ENCODE peak calls at places on chromosomes 3 and 15, in eight cellular contexts. One of them, this sample, is unnamed. For H3K9me3, the result is how much of the 10 kb centered on the place peaks cover.

GRCh38 chr3:126555795-126556636 is 2.7 kb downstream of the C3orf22 start:
- DNase-seq in aorta: peak
- DNase-seq in tibial artery: peak
- DNase-seq in effector memory CD4-positive, alpha-beta T cell: no peak
- DNase-seq in thyroid gland: no peak
- DNase-seq in endodermal cell: peak
- DNase-seq in SK-N-SH: no peak
- DNase-seq in OCI-LY7: no peak
- DNase-seq in this sample: peak

GRCh38 chr3:185330238-185330637 is 32.7 kb upstream of the MAP3K13 start:
- DNase-seq in SK-N-SH: no peak
- DNase-seq in endodermal cell: no peak
- DNase-seq in thyroid gland: peak
- DNase-seq in OCI-LY7: no peak
- DNase-seq in effector memory CD4-positive, alpha-beta T cell: no peak
- DNase-seq in aorta: no peak
- DNase-seq in tibial artery: no peak
- DNase-seq in this sample: no peak

GRCh38 chr15:51155016-51155580 is 60.4 kb upstream of the TNFAIP8L3 start:
- DNase-seq in aorta: no peak
- DNase-seq in endodermal cell: no peak
- DNase-seq in thyroid gland: no peak
- DNase-seq in SK-N-SH: no peak
- DNase-seq in effector memory CD4-positive, alpha-beta T cell: no peak
- DNase-seq in OCI-LY7: no peak
- DNase-seq in tibial artery: no peak
- DNase-seq in this sample: no peak

GRCh38 chr3:47605646-47606045 is 27.0 kb upstream of the CSPG5 start:
- DNase-seq in tibial artery: no peak
- DNase-seq in effector memory CD4-positive, alpha-beta T cell: no peak
- DNase-seq in OCI-LY7: no peak
- DNase-seq in aorta: no peak
- DNase-seq in thyroid gland: no peak
- DNase-seq in SK-N-SH: no peak
- DNase-seq in endodermal cell: no peak
- DNase-seq in this sample: no peak

GRCh38 chr3:179227349-179227748 is 23.6 kb downstream of the KCNMB3 start:
- DNase-seq in OCI-LY7: no peak
- DNase-seq in tibial artery: no peak
- DNase-seq in aorta: no peak
- DNase-seq in endodermal cell: no peak
- DNase-seq in effector memory CD4-positive, alpha-beta T cell: no peak
- DNase-seq in SK-N-SH: no peak
- DNase-seq in thyroid gland: no peak
- DNase-seq in this sample: no peak

GRCh38 chr15:48803877-48804276 is 7.0 kb downstream of the CEP152 start:
- DNase-seq in SK-N-SH: no peak
- DNase-seq in endodermal cell: no peak
- DNase-seq in aorta: no peak
- DNase-seq in thyroid gland: peak
- DNase-seq in tibial artery: no peak
- DNase-seq in effector memory CD4-positive, alpha-beta T cell: no peak
- DNase-seq in OCI-LY7: no peak
- DNase-seq in this sample: no peak

GRCh38 chr3:142817356-142817755 is 71.5 kb downstream of the PCOLCE2 start:
- DNase-seq in thyroid gland: no peak
- DNase-seq in SK-N-SH: no peak
- DNase-seq in effector memory CD4-positive, alpha-beta T cell: no peak
- DNase-seq in tibial artery: no peak
- DNase-seq in endodermal cell: no peak
- DNase-seq in aorta: no peak
- DNase-seq in OCI-LY7: no peak
- DNase-seq in this sample: no peak

GRCh38 chr3:123414958-123415792 is 33.7 kb downstream of the ADCY5 start:
- DNase-seq in aorta: peak
- DNase-seq in tibial artery: no peak
- DNase-seq in SK-N-SH: no peak
- DNase-seq in effector memory CD4-positive, alpha-beta T cell: no peak
- DNase-seq in endodermal cell: no peak
- DNase-seq in thyroid gland: no peak
- DNase-seq in OCI-LY7: no peak
- DNase-seq in this sample: no peak

GRCh38 chr3:137809523-137809922 is 45.4 kb downstream of the SOX14 start:
- DNase-seq in tibial artery: no peak
- DNase-seq in endodermal cell: no peak
- DNase-seq in aorta: no peak
- DNase-seq in SK-N-SH: no peak
- DNase-seq in OCI-LY7: no peak
- DNase-seq in thyroid gland: no peak
- DNase-seq in effector memory CD4-positive, alpha-beta T cell: no peak
- DNase-seq in this sample: no peak

GRCh38 chr15:67109141-67110034 is 44.0 kb downstream of the SMAD3 start:
- DNase-seq in thyroid gland: peak
- DNase-seq in tibial artery: peak
- DNase-seq in endodermal cell: no peak
- DNase-seq in aorta: peak
- DNase-seq in OCI-LY7: peak
- DNase-seq in SK-N-SH: no peak
- DNase-seq in effector memory CD4-positive, alpha-beta T cell: no peak
- DNase-seq in this sample: peak

GRCh38 chr15:63135804-63136203 is 14.1 kb downstream of the LACTB start:
- DNase-seq in tibial artery: no peak
- DNase-seq in endodermal cell: no peak
- DNase-seq in OCI-LY7: no peak
- DNase-seq in thyroid gland: no peak
- DNase-seq in effector memory CD4-positive, alpha-beta T cell: no peak
- DNase-seq in aorta: no peak
- DNase-seq in SK-N-SH: no peak
- DNase-seq in this sample: no peak

GRCh38 chr3:26921054-26921453 is 298.5 kb downstream of the LRRC3B start:
- DNase-seq in OCI-LY7: no peak
- DNase-seq in effector memory CD4-positive, alpha-beta T cell: no peak
- DNase-seq in tibial artery: no peak
- DNase-seq in thyroid gland: no peak
- DNase-seq in aorta: no peak
- DNase-seq in SK-N-SH: no peak
- DNase-seq in endodermal cell: no peak
- DNase-seq in this sample: no peak

GRCh38 chr3:27565201-27565827 is 81.1 kb upstream of the SLC4A7 start:
- DNase-seq in OCI-LY7: no peak
- DNase-seq in thyroid gland: no peak
- DNase-seq in aorta: no peak
- DNase-seq in endodermal cell: no peak
- DNase-seq in SK-N-SH: no peak
- DNase-seq in tibial artery: no peak
- DNase-seq in effector memory CD4-positive, alpha-beta T cell: no peak
- DNase-seq in this sample: no peak

GRCh38 chr15:25176991-25177954 is 222.5 kb downstream of the SNRPN start:
- DNase-seq in thyroid gland: no peak
- DNase-seq in endodermal cell: peak
- DNase-seq in SK-N-SH: peak
- DNase-seq in tibial artery: no peak
- DNase-seq in aorta: peak
- DNase-seq in OCI-LY7: no peak
- DNase-seq in effector memory CD4-positive, alpha-beta T cell: no peak
- DNase-seq in this sample: peak

GRCh38 chr15:25175789-25176615 is 221.2 kb downstream of the SNRPN start:
- DNase-seq in endodermal cell: peak
- DNase-seq in aorta: peak
- DNase-seq in OCI-LY7: no peak
- DNase-seq in tibial artery: no peak
- DNase-seq in SK-N-SH: peak
- DNase-seq in thyroid gland: no peak
- DNase-seq in effector memory CD4-positive, alpha-beta T cell: no peak
- DNase-seq in this sample: peak

GRCh38 chr15:25177955-25178801 is 223.4 kb downstream of the SNRPN start:
- DNase-seq in SK-N-SH: no peak
- DNase-seq in effector memory CD4-positive, alpha-beta T cell: no peak
- DNase-seq in thyroid gland: no peak
- DNase-seq in OCI-LY7: no peak
- DNase-seq in tibial artery: no peak
- DNase-seq in endodermal cell: peak
- DNase-seq in aorta: peak
- DNase-seq in this sample: peak

GRCh38 chr15:25175033-25175788 is 220.4 kb downstream of the SNRPN start:
- DNase-seq in tibial artery: no peak
- DNase-seq in OCI-LY7: no peak
- DNase-seq in SK-N-SH: peak
- DNase-seq in thyroid gland: no peak
- DNase-seq in endodermal cell: peak
- DNase-seq in effector memory CD4-positive, alpha-beta T cell: no peak
- DNase-seq in aorta: peak
- DNase-seq in this sample: peak

DNA sequence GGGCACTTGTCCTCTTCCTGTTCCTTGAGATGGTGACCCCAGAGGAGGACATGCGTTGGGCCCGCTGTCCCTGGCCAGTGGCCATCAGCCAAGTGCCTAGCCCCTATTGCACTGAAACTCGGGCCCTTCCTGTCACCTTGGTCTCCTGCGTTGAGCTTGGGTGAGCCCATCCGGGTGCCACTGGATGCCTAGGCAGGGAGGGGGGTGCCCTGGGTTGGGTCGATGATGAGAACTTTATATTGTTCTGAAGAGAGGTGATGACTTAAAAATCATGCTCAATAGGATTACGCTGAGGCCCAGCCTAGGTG is 221.8 kb downstream of the SNRPN start:
- DNase-seq in effector memory CD4-positive, alpha-beta T cell: no peak
- DNase-seq in tibial artery: no peak
- DNase-seq in OCI-LY7: no peak
- DNase-seq in SK-N-SH: peak
- DNase-seq in thyroid gland: no peak
- DNase-seq in aorta: peak
- DNase-seq in endodermal cell: peak
- DNase-seq in this sample: no peak
- H3K9me3 ChIP-seq in effector memory CD4-positive, alpha-beta T cell: under half
- H3K9me3 ChIP-seq in tibial artery: half or more
- H3K9me3 ChIP-seq in OCI-LY7: under half
- H3K9me3 ChIP-seq in SK-N-SH: under half
- H3K9me3 ChIP-seq in thyroid gland: under half
- H3K9me3 ChIP-seq in aorta: under half
- H3K9me3 ChIP-seq in endodermal cell: under half
- H3K9me3 ChIP-seq in this sample: under half

DNA sequence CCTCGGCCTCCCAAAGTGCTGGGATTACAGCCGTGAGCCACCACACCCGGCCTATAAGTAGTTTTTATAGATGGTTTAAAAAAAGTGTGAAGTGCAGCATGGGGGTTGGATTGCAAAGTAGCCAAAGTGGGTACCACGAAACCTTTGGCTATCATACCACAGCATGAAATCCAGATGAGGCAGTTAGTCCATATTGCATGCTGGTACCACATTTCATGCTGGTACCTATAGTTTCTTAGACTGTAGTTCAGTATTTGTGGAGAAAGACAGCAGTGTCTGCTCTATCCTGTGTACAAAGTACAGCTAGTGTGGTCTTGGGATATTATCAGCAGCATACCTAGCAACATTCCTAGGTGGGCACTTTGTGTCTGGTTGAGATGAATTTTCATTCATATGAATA is 11.8 kb downstream of the ZNF609 start:
- DNase-seq in tibial artery: no peak
- DNase-seq in aorta: no peak
- DNase-seq in endodermal cell: no peak
- DNase-seq in effector memory CD4-positive, alpha-beta T cell: no peak
- DNase-seq in thyroid gland: no peak
- DNase-seq in OCI-LY7: no peak
- DNase-seq in SK-N-SH: no peak
- DNase-seq in this sample: no peak
- H3K27ac ChIP-seq in tibial artery: no peak
- H3K27ac ChIP-seq in aorta: no peak
- H3K27ac ChIP-seq in endodermal cell: no peak
- H3K27ac ChIP-seq in effector memory CD4-positive, alpha-beta T cell: no peak
- H3K27ac ChIP-seq in thyroid gland: no peak
- H3K27ac ChIP-seq in OCI-LY7: no peak
- H3K27ac ChIP-seq in SK-N-SH: no peak
- H3K27ac ChIP-seq in this sample: no peak

DNA sequence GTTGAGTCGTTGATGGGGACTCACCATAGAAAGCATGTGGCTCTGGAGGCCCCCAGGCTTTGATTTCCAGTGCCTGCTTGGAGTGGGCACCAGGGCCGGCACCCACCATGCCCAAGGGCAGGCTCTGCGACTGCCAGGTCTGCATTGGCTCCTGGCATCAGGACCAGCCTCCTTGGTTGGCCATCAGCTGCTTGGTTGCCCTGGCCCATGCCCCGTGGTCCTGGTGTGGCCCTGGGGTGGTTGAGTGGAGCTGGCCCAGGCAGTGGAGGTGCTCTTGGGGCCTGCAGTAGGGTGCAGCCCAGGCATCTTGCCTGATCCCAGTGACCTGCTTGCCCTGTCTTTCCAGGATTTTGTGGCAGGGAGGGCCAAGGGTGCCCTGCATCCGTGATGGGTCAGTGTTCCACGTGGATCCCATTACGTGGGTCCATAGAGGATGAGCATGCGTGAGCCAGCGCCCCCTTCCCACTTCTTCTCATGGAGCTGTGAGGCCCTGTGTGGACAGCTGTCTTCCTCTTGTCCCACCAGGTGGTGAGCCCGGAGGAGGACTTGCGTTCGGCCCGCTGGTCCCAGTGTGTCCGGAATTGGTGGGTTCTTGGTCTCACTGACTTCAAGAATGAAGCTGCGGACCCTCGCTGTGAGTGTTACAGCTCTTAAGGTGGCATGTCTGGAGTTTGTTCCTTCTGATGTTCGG is 187.0 kb downstream of the UBE3A start:
- DNase-seq in effector memory CD4-positive, alpha-beta T cell: no peak
- DNase-seq in tibial artery: peak
- DNase-seq in OCI-LY7: no peak
- DNase-seq in thyroid gland: no peak
- DNase-seq in SK-N-SH: no peak
- DNase-seq in endodermal cell: peak
- DNase-seq in aorta: peak
- DNase-seq in this sample: peak
- H3K9me3 ChIP-seq in effector memory CD4-positive, alpha-beta T cell: under half
- H3K9me3 ChIP-seq in tibial artery: half or more
- H3K9me3 ChIP-seq in OCI-LY7: under half
- H3K9me3 ChIP-seq in thyroid gland: under half
- H3K9me3 ChIP-seq in SK-N-SH: under half
- H3K9me3 ChIP-seq in endodermal cell: under half
- H3K9me3 ChIP-seq in aorta: under half
- H3K9me3 ChIP-seq in this sample: under half

GRCh38 chr3:34387831-34388564 is 589.6 kb downstream of the PDCD6IP start:
- DNase-seq in effector memory CD4-positive, alpha-beta T cell: no peak
- DNase-seq in OCI-LY7: no peak
- DNase-seq in tibial artery: no peak
- DNase-seq in aorta: no peak
- DNase-seq in thyroid gland: no peak
- DNase-seq in SK-N-SH: no peak
- DNase-seq in endodermal cell: peak
- DNase-seq in this sample: no peak
- H3K27ac ChIP-seq in effector memory CD4-positive, alpha-beta T cell: no peak
- H3K27ac ChIP-seq in OCI-LY7: no peak
- H3K27ac ChIP-seq in tibial artery: no peak
- H3K27ac ChIP-seq in aorta: no peak
- H3K27ac ChIP-seq in thyroid gland: no peak
- H3K27ac ChIP-seq in SK-N-SH: no peak
- H3K27ac ChIP-seq in endodermal cell: no peak
- H3K27ac ChIP-seq in this sample: no peak

This sample was measured in uterus.